ENCODE peak calls at places on chromosomes 6 and 20, in four cellular contexts. One of them, this sample, is unnamed.
A peak's percentile ranks its signal among the peaks of the same experiment; 100 is the strongest.

GRCh38 chr6:17583811-17584210 is 16.3 kb upstream of the FAM8A1 start:
- DNase-seq in CD8-positive, alpha-beta T cell: no peak
- DNase-seq in GM23248: peak; percentile 75
- DNase-seq in adrenal gland: no peak
- DNase-seq in this sample: no peak

GRCh38 chr6:42279966-42280629 is 62.4 kb upstream of the MRPS10 start:
- DNase-seq in CD8-positive, alpha-beta T cell: no peak
- DNase-seq in GM23248: peak; percentile 35
- DNase-seq in adrenal gland: peak; percentile 53
- DNase-seq in this sample: peak; percentile 38

GRCh38 chr6:43742931-43743632 is 26.9 kb upstream of the VEGFA start:
- DNase-seq in CD8-positive, alpha-beta T cell: no peak
- DNase-seq in GM23248: no peak
- DNase-seq in adrenal gland: no peak
- DNase-seq in this sample: no peak

GRCh38 chr6:47714802-47715201 is 16.4 kb downstream of the ADGRF4 start:
- DNase-seq in CD8-positive, alpha-beta T cell: no peak
- DNase-seq in GM23248: no peak
- DNase-seq in adrenal gland: no peak
- DNase-seq in this sample: no peak

GRCh38 chr6:105900120-105900937 is 185.8 kb upstream of the PRDM1 start:
- DNase-seq in CD8-positive, alpha-beta T cell: no peak
- DNase-seq in GM23248: peak; percentile 90
- DNase-seq in adrenal gland: no peak
- DNase-seq in this sample: no peak

GRCh38 chr6:26501482-26501986 is 1.4 kb downstream of the BTN1A1 start:
- DNase-seq in CD8-positive, alpha-beta T cell: peak; percentile 8
- DNase-seq in GM23248: peak; percentile 67
- DNase-seq in adrenal gland: peak; percentile 63
- DNase-seq in this sample: no peak

GRCh38 chr6:131937219-131937618 is 14.0 kb downstream of the CCN2 start:
- DNase-seq in CD8-positive, alpha-beta T cell: no peak
- DNase-seq in GM23248: peak; percentile 56
- DNase-seq in adrenal gland: no peak
- DNase-seq in this sample: peak; percentile 30

GRCh38 chr6:161199845-161200244 is 74.0 kb downstream of the AGPAT4 start:
- DNase-seq in CD8-positive, alpha-beta T cell: no peak
- DNase-seq in GM23248: no peak
- DNase-seq in adrenal gland: no peak
- DNase-seq in this sample: no peak

GRCh38 chr6:17890309-17890708 is 97.1 kb downstream of the KIF13A start:
- DNase-seq in CD8-positive, alpha-beta T cell: no peak
- DNase-seq in GM23248: no peak
- DNase-seq in adrenal gland: no peak
- DNase-seq in this sample: no peak

GRCh38 chr20:63966172-63966943 is 3.4 kb downstream of the ZNF512B start:
- DNase-seq in CD8-positive, alpha-beta T cell: no peak
- DNase-seq in GM23248: no peak
- DNase-seq in adrenal gland: no peak
- DNase-seq in this sample: no peak

GRCh38 chr6:161544801-161545490 is 271.1 kb upstream of the AGPAT4 start:
- DNase-seq in CD8-positive, alpha-beta T cell: no peak
- DNase-seq in GM23248: no peak
- DNase-seq in adrenal gland: no peak
- DNase-seq in this sample: no peak

GRCh38 chr6:154805288-154805911 is 72.2 kb downstream of the SCAF8 start:
- DNase-seq in CD8-positive, alpha-beta T cell: no peak
- DNase-seq in GM23248: peak; percentile 72
- DNase-seq in adrenal gland: no peak
- DNase-seq in this sample: no peak

GRCh38 chr20:46694484-46694883 is 5.2 kb upstream of the TP53RK start:
- DNase-seq in CD8-positive, alpha-beta T cell: no peak
- DNase-seq in GM23248: peak; percentile 53
- DNase-seq in adrenal gland: no peak
- DNase-seq in this sample: no peak

GRCh38 chr6:28711325-28711724 is 185.6 kb downstream of the GPX5 start:
- DNase-seq in CD8-positive, alpha-beta T cell: no peak
- DNase-seq in GM23248: no peak
- DNase-seq in adrenal gland: no peak
- DNase-seq in this sample: no peak

GRCh38 chr6:77424761-77425160 is 38.5 kb downstream of the HTR1B start:
- DNase-seq in CD8-positive, alpha-beta T cell: no peak
- DNase-seq in GM23248: no peak
- DNase-seq in adrenal gland: no peak
- DNase-seq in this sample: no peak

GRCh38 chr20:32893878-32894483 is 35.3 kb downstream of the EFCAB8 start:
- DNase-seq in CD8-positive, alpha-beta T cell: no peak
- DNase-seq in GM23248: peak; percentile 37
- DNase-seq in adrenal gland: no peak
- DNase-seq in this sample: no peak
- H3K4me1 ChIP-seq in CD8-positive, alpha-beta T cell: no peaks in the 10 kb centered on the region
- H3K4me1 ChIP-seq in GM23248: peaks cover 5% of the 10 kb centered on the region
- H3K4me1 ChIP-seq in adrenal gland: no peaks in the 10 kb centered on the region
- H3K4me1 ChIP-seq in this sample: no peaks in the 10 kb centered on the region

GRCh38 chr20:39990692-39991091 is 698.3 kb downstream of the MAFB start:
- DNase-seq in CD8-positive, alpha-beta T cell: no peak
- DNase-seq in GM23248: no peak
- DNase-seq in adrenal gland: no peak
- DNase-seq in this sample: no peak

GRCh38 chr20:39985276-39985675 is 703.8 kb downstream of the MAFB start:
- DNase-seq in CD8-positive, alpha-beta T cell: no peak
- DNase-seq in GM23248: no peak
- DNase-seq in adrenal gland: no peak
- DNase-seq in this sample: no peak

GRCh38 chr20:39993737-39994136 is 695.3 kb downstream of the MAFB start:
- DNase-seq in CD8-positive, alpha-beta T cell: no peak
- DNase-seq in GM23248: no peak
- DNase-seq in adrenal gland: peak; percentile 59
- DNase-seq in this sample: no peak

GRCh38 chr20:39986231-39986904 is 702.7 kb downstream of the MAFB start:
- DNase-seq in CD8-positive, alpha-beta T cell: no peak
- DNase-seq in GM23248: peak; percentile 74
- DNase-seq in adrenal gland: peak; percentile 92
- DNase-seq in this sample: peak; percentile 57

DNA sequence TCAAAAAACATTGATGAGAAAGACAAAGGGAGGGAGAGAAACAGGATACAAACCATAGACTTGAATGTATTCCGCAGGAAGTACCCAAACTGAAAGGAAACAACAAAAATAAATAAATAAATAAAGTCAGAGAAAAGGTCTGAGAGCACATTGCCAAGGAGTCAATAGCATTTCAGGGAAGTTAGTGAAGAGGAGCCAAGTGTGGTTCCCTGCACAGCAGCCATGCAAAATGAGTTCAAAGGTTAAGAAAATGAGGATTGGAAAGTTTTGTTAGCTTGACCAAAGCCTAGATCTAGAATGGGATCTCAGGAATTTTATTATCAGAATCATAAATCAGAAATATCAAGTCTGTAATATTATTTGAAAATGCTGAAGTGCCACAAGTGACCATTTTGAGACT is 700.0 kb downstream of the MAFB start:
- DNase-seq in CD8-positive, alpha-beta T cell: no peak
- DNase-seq in GM23248: no peak
- DNase-seq in adrenal gland: no peak
- DNase-seq in this sample: no peak
- H3K9me3 ChIP-seq in CD8-positive, alpha-beta T cell: no peaks in the 10 kb centered on the region
- H3K9me3 ChIP-seq in GM23248: no peaks in the 10 kb centered on the region
- H3K9me3 ChIP-seq in adrenal gland: no peaks in the 10 kb centered on the region
- H3K9me3 ChIP-seq in this sample: no peaks in the 10 kb centered on the region

GRCh38 chr20:24494460-24494920 is 25.1 kb downstream of the SYNDIG1 start:
- DNase-seq in CD8-positive, alpha-beta T cell: no peak
- DNase-seq in GM23248: no peak
- DNase-seq in adrenal gland: no peak
- DNase-seq in this sample: no peak
- H3K4me1 ChIP-seq in CD8-positive, alpha-beta T cell: no peaks in the 10 kb centered on the region
- H3K4me1 ChIP-seq in GM23248: no peaks in the 10 kb centered on the region
- H3K4me1 ChIP-seq in adrenal gland: no peaks in the 10 kb centered on the region
- H3K4me1 ChIP-seq in this sample: no peaks in the 10 kb centered on the region

GRCh38 chr6:167737205-167737830 is 89.4 kb upstream of the AFDN start:
- DNase-seq in CD8-positive, alpha-beta T cell: no peak
- DNase-seq in GM23248: no peak
- DNase-seq in adrenal gland: peak; percentile 11
- DNase-seq in this sample: no peak

GRCh38 chr6:167735498-167736201 is 91.1 kb upstream of the AFDN start:
- DNase-seq in CD8-positive, alpha-beta T cell: no peak
- DNase-seq in GM23248: no peak
- DNase-seq in adrenal gland: peak; percentile 15
- DNase-seq in this sample: no peak

GRCh38 chr6:167738386-167738785 is 88.3 kb upstream of the AFDN start:
- DNase-seq in CD8-positive, alpha-beta T cell: no peak
- DNase-seq in GM23248: no peak
- DNase-seq in adrenal gland: peak; percentile 4
- DNase-seq in this sample: no peak

GRCh38 chr6:167734662-167735497 is 91.8 kb upstream of the AFDN start:
- DNase-seq in CD8-positive, alpha-beta T cell: no peak
- DNase-seq in GM23248: no peak
- DNase-seq in adrenal gland: peak; percentile 27
- DNase-seq in this sample: no peak

DNA sequence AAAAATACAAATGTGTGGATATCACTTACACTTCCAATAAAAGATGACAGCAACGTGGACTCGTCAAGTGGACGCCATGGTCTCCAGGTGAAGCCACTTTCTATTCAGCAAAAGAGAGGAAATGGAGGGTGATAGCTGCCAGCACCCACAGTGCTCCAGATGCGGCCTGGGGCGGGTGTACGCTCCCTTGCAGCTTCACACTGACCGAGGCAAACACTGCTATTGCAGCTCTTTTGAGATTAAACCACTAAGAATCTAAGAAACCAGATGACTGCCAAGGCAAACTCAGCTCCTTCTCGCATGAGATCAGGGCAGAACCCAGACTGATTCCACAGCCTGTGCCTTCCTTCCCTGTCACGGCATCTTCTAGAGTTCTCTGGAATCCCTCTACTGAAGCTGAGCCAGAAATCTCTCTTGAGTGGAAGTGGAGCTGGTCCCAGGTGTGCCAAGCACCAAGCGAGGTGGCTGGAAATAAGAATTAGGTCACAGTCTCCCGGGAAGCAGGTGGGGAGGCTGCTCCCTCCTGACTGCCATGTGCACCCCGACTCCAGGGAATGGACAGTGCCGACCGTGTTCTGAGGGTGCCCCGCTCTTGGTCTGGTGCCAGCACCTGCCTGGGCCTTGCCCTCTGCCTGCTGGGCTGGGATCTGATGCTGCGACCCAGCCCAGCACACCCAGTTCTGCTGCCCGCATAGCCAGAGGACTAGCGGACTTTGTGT is 90.1 kb upstream of the AFDN start:
- DNase-seq in CD8-positive, alpha-beta T cell: no peak
- DNase-seq in GM23248: no peak
- DNase-seq in adrenal gland: peak; percentile 35
- DNase-seq in this sample: no peak
- H3K9me3 ChIP-seq in CD8-positive, alpha-beta T cell: no peaks in the 10 kb centered on the region
- H3K9me3 ChIP-seq in GM23248: no peaks in the 10 kb centered on the region
- H3K9me3 ChIP-seq in adrenal gland: no peaks in the 10 kb centered on the region
- H3K9me3 ChIP-seq in this sample: no peaks in the 10 kb centered on the region

DNA sequence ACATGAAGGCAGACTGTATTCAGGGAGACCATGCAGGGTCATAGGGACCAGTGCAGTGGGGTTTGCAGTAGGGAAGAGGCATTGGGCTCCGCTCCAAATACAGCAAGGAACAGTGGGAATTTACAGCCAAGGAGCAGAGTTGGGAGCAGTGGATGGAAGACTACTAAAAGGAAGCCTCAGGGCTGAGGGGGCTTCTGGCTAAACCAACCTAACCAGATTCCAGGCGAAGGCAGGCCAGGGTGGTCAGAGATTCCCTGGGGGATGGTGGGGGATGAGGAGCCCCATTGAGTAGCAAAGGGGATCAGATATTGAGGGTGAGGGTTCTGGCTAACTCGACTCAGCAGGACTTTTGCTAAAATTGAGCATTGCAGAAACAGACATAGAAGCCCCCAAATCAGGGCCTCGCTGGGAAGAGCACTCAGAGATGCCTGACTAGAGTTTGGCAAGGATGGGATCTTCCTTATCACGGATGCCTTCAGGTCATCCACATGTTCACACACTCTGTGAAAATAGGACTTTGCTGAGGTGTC is 172.0 kb downstream of the ZDHHC14 start:
- DNase-seq in CD8-positive, alpha-beta T cell: no peak
- DNase-seq in GM23248: no peak
- DNase-seq in adrenal gland: no peak
- DNase-seq in this sample: no peak
- H3K4me1 ChIP-seq in CD8-positive, alpha-beta T cell: peaks cover 24% of the 10 kb centered on the region
- H3K4me1 ChIP-seq in GM23248: no peaks in the 10 kb centered on the region
- H3K4me1 ChIP-seq in adrenal gland: no peaks in the 10 kb centered on the region
- H3K4me1 ChIP-seq in this sample: no peaks in the 10 kb centered on the region

GRCh38 chr6:66161546-66162108 is 454.6 kb upstream of the EYS start:
- DNase-seq in CD8-positive, alpha-beta T cell: no peak
- DNase-seq in GM23248: peak; percentile 1
- DNase-seq in adrenal gland: no peak
- DNase-seq in this sample: no peak
- H3K9me3 ChIP-seq in CD8-positive, alpha-beta T cell: no peaks in the 10 kb centered on the region
- H3K9me3 ChIP-seq in GM23248: no peaks in the 10 kb centered on the region
- H3K9me3 ChIP-seq in adrenal gland: no peaks in the 10 kb centered on the region
- H3K9me3 ChIP-seq in this sample: no peaks in the 10 kb centered on the region

GRCh38 chr6:35090734-35091133 is 50.4 kb downstream of the TCP11 start:
- DNase-seq in CD8-positive, alpha-beta T cell: no peak
- DNase-seq in GM23248: no peak
- DNase-seq in adrenal gland: peak; percentile 39
- DNase-seq in this sample: no peak

GRCh38 chr6:35091353-35092083 is 49.6 kb downstream of the TCP11 start:
- DNase-seq in CD8-positive, alpha-beta T cell: no peak
- DNase-seq in GM23248: peak; percentile 75
- DNase-seq in adrenal gland: peak; percentile 45
- DNase-seq in this sample: no peak

GRCh38 chr6:35089216-35089934 is 51.8 kb downstream of the TCP11 start:
- DNase-seq in CD8-positive, alpha-beta T cell: no peak
- DNase-seq in GM23248: no peak
- DNase-seq in adrenal gland: peak; percentile 48
- DNase-seq in this sample: no peak

GRCh38 chr6:35088281-35089215 is 52.6 kb downstream of the TCP11 start:
- DNase-seq in CD8-positive, alpha-beta T cell: no peak
- DNase-seq in GM23248: no peak
- DNase-seq in adrenal gland: peak; percentile 76
- DNase-seq in this sample: no peak

GRCh38 chr6:35089935-35090505 is 51.1 kb downstream of the TCP11 start:
- DNase-seq in CD8-positive, alpha-beta T cell: no peak
- DNase-seq in GM23248: peak; percentile 60
- DNase-seq in adrenal gland: peak; percentile 47
- DNase-seq in this sample: no peak
- H3K4me1 ChIP-seq in CD8-positive, alpha-beta T cell: no peaks in the 10 kb centered on the region
- H3K4me1 ChIP-seq in GM23248: peaks cover 51% of the 10 kb centered on the region
- H3K4me1 ChIP-seq in adrenal gland: peaks cover 26% of the 10 kb centered on the region
- H3K4me1 ChIP-seq in this sample: no peaks in the 10 kb centered on the region

DNA sequence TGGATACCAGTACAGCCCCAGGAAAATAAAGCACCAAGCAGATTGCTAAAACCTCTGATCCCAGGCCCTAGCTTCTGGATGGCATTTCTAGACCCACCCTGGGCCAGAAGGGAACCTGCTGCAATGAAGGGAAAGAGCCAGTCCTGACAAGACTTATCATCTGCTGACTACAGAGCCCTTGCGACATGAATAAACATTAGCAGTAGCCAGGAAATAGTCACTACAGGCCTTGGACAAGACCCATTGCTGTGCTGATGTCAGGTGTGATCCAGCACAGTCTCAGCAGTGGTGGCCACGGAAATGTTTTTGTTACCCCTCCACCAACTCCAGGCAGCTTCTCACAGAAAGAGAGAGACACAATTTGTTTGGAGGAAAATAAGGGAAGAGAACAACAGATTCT is 399.3 kb downstream of the HAO1 start:
- DNase-seq in CD8-positive, alpha-beta T cell: no peak
- DNase-seq in GM23248: peak; percentile 0
- DNase-seq in adrenal gland: no peak
- DNase-seq in this sample: no peak
- H3K9me3 ChIP-seq in CD8-positive, alpha-beta T cell: peaks cover 5% of the 10 kb centered on the region
- H3K9me3 ChIP-seq in GM23248: no peaks in the 10 kb centered on the region
- H3K9me3 ChIP-seq in adrenal gland: no peaks in the 10 kb centered on the region
- H3K9me3 ChIP-seq in this sample: no peaks in the 10 kb centered on the region